ENCODE peak calls at places on chromosomes 6 and 20, in nine cellular contexts. M, J, T, G, X, C, Q, P and I are unnamed samples.

GRCh38 chr20:45890077-45890996 is 671 bp downstream of the NEURL2 start:
- DNase-seq in M (peak), J (no peak), T (peak), G (no peak), X (no peak), C (peak), Q (peak), P (no peak), I (peak)

GRCh38 chr20:32036716-32037355 is 15.2 kb upstream of the HCK start:
- DNase-seq in M (no peak), J (no peak), T (peak), G (no peak), X (no peak), C (no peak), Q (no peak), P (no peak), I (no peak)

GRCh38 chr6:33405541-33405940 is 5.3 kb upstream of the PHF1 start:
- DNase-seq in M (no peak), J (no peak), T (no peak), G (no peak), X (no peak), C (no peak), Q (no peak), P (no peak), I (no peak)

GRCh38 chr20:5136096-5136495 is 9.3 kb downstream of the CDS2 start:
- DNase-seq in M (no peak), J (no peak), T (no peak), G (no peak), X (no peak), C (no peak), Q (no peak), P (no peak), I (no peak)

GRCh38 chr6:122372647-122373046 is 26.8 kb upstream of the HSF2 start:
- DNase-seq in M (no peak), J (no peak), T (peak), G (no peak), X (no peak), C (no peak), Q (no peak), P (no peak), I (no peak)

GRCh38 chr20:37986063-37986858 is 47.0 kb downstream of the TTI1 start:
- DNase-seq in M (no peak), J (no peak), T (no peak), G (no peak), X (no peak), C (no peak), Q (no peak), P (no peak), I (no peak)

GRCh38 chr6:16148498-16148897 is 19.6 kb downstream of the MYLIP start:
- DNase-seq in M (no peak), J (no peak), T (no peak), G (no peak), X (no peak), C (peak), Q (no peak), P (no peak), I (no peak)

GRCh38 chr6:84872996-84873395 is 108.6 kb upstream of the TBX18 start:
- DNase-seq in M (no peak), J (no peak), T (peak), G (no peak), X (no peak), C (no peak), Q (no peak), P (no peak), I (no peak)

GRCh38 chr6:128600397-128600951 is 80.1 kb upstream of the PTPRK start:
- DNase-seq in M (no peak), J (no peak), T (peak), G (peak), X (peak), C (no peak), Q (no peak), P (peak), I (no peak)

GRCh38 chr6:140846518-140847277 is 1286.0 kb upstream of the GJE1 start:
- DNase-seq in M (no peak), J (no peak), T (peak), G (peak), X (no peak), C (no peak), Q (no peak), P (no peak), I (no peak)

GRCh38 chr20:46253391-46253790 is 54.9 kb downstream of the CDH22 start:
- DNase-seq in M (peak), J (no peak), T (no peak), G (peak), X (no peak), C (no peak), Q (no peak), P (no peak), I (no peak)

GRCh38 chr6:151254451-151255081 is 14.8 kb downstream of the AKAP12 start:
- DNase-seq in M (no peak), J (no peak), T (peak), G (peak), X (no peak), C (no peak), Q (no peak), P (no peak), I (no peak)

GRCh38 chr20:3082306-3082951 is 2.1 kb downstream of the AVP start:
- DNase-seq in M (peak), J (no peak), T (no peak), G (no peak), X (no peak), C (no peak), Q (no peak), P (no peak), I (peak)

GRCh38 chr6:90464507-90464906 is 122.4 kb downstream of the MAP3K7 start:
- DNase-seq in M (no peak), J (no peak), T (no peak), G (no peak), X (no peak), C (no peak), Q (no peak), P (no peak), I (no peak)

GRCh38 chr6:34529665-34530327 is 26.3 kb downstream of the SPDEF start:
- DNase-seq in M (no peak), J (no peak), T (no peak), G (peak), X (no peak), C (peak), Q (no peak), P (no peak), I (no peak)

GRCh38 chr6:166707045-166707444 is 80.0 kb upstream of the RPS6KA2 start:
- DNase-seq in M (peak), J (no peak), T (peak), G (peak), X (no peak), C (peak), Q (peak), P (no peak), I (no peak)

GRCh38 chr20:42444799-42445198 is 744.9 kb downstream of the PTPRT start:
- DNase-seq in M (no peak), J (no peak), T (no peak), G (no peak), X (no peak), C (no peak), Q (no peak), P (no peak), I (no peak)

GRCh38 chr6:15916581-15916980 is 212.3 kb upstream of the MYLIP start:
- DNase-seq in M (no peak), J (no peak), T (no peak), G (no peak), X (no peak), C (no peak), Q (no peak), P (no peak), I (no peak)

GRCh38 chr20:41608606-41609005 is 9.6 kb downstream of the CHD6 start:
- DNase-seq in M (no peak), J (no peak), T (no peak), G (no peak), X (no peak), C (no peak), Q (no peak), P (no peak), I (no peak)

GRCh38 chr6:122869437-122870024 is 80.5 kb downstream of the SMPDL3A start:
- DNase-seq in M (peak), J (no peak), T (peak), G (peak), X (peak), C (no peak), Q (peak), P (peak), I (no peak)

GRCh38 chr6:149211046-149211571 is 106.4 kb upstream of the TAB2 start:
- DNase-seq in M (no peak), J (peak), T (peak), G (peak), X (no peak), C (no peak), Q (no peak), P (no peak), I (no peak)

GRCh38 chr6:75204959-75205775 is 686 bp downstream of the COL12A1 start:
- DNase-seq in M (peak), J (no peak), T (peak), G (peak), X (peak), C (peak), Q (peak), P (peak), I (peak)

GRCh38 chr6:121724576-121724975 is 289.1 kb downstream of the GJA1 start:
- DNase-seq in M (no peak), J (no peak), T (no peak), G (no peak), X (no peak), C (no peak), Q (no peak), P (no peak), I (no peak)

GRCh38 chr6:157981395-157982296 is at the start of gene SYNJ2:
- DNase-seq in M (peak), J (peak), T (peak), G (peak), X (peak), C (peak), Q (peak), P (peak), I (peak)

GRCh38 chr6:30885999-30886896 is 1.9 kb downstream of the DDR1 start:
- DNase-seq in M (peak), J (no peak), T (peak), G (peak), X (no peak), C (no peak), Q (peak), P (peak), I (no peak)

GRCh38 chr6:12977851-12978250 is 261.3 kb downstream of the PHACTR1 start:
- DNase-seq in M (no peak), J (no peak), T (no peak), G (no peak), X (no peak), C (no peak), Q (no peak), P (no peak), I (no peak)
- TF ChIP-seq CTCF in M (no peak), J (no peak), T (no peak), G (no peak), X (no peak), C (no peak), Q (no peak), P (no peak), I (no peak)

GRCh38 chr6:100176951-100177710 is 183.1 kb upstream of the MCHR2 start:
- DNase-seq in M (no peak), J (no peak), T (no peak), G (no peak), X (no peak), C (no peak), Q (no peak), P (no peak), I (no peak)

GRCh38 chr6:100173211-100173610 is 179.2 kb upstream of the MCHR2 start:
- DNase-seq in M (no peak), J (no peak), T (no peak), G (no peak), X (no peak), C (no peak), Q (no peak), P (no peak), I (no peak)

GRCh38 chr6:100175814-100176275 is 181.8 kb upstream of the MCHR2 start:
- DNase-seq in M (no peak), J (no peak), T (peak), G (peak), X (no peak), C (no peak), Q (no peak), P (peak), I (no peak)

GRCh38 chr6:100177956-100178355 is 183.9 kb upstream of the MCHR2 start:
- DNase-seq in M (no peak), J (no peak), T (peak), G (no peak), X (no peak), C (no peak), Q (no peak), P (no peak), I (no peak)

GRCh38 chr6:100176321-100176950 is 182.4 kb upstream of the MCHR2 start:
- DNase-seq in M (no peak), J (no peak), T (peak), G (peak), X (peak), C (no peak), Q (no peak), P (peak), I (no peak)
- TF ChIP-seq CTCF in M (no peak), J (no peak), T (peak), G (peak), X (peak), C (peak), Q (peak), P (peak), I (peak)

GRCh38 chr6:26389349-26389799 is 6.5 kb downstream of the BTN2A2 start:
- DNase-seq in M (no peak), J (no peak), T (peak), G (no peak), X (no peak), C (no peak), Q (no peak), P (no peak), I (no peak)
- TF ChIP-seq CTCF in M (no peak), J (no peak), T (no peak), G (no peak), X (no peak), C (no peak), Q (no peak), P (no peak), I (peak)

GRCh38 chr6:55511124-55511820 is 67.7 kb downstream of the HMGCLL1 start:
- DNase-seq in M (no peak), J (no peak), T (no peak), G (no peak), X (no peak), C (no peak), Q (no peak), P (no peak), I (no peak)

DNA sequence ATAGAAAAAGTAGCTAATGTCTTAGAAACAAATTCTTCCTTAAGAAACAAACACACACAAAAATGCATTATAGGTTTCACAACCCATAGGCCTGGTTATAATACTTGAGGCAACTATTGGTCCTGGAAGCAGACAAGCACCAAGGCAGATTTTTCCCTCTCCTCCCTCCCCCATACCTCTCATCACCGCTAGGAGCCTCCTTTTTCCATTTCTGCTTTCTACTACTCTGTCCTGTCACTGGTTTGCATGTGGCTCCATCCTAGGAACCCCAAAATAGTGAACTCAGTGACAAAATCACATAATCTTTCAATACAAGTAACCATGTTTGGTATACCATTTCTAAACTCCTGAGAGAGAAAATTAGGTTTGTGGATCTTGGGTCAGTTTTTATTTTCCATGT is 66.1 kb downstream of the HMGCLL1 start:
- DNase-seq in M (no peak), J (no peak), T (no peak), G (peak), X (no peak), C (no peak), Q (no peak), P (no peak), I (no peak)
- TF ChIP-seq CTCF in M (no peak), J (no peak), T (no peak), G (peak), X (no peak), C (no peak), Q (no peak), P (no peak), I (no peak)